ENCODE peak calls at places on chromosomes 13 and 19, in six cellular contexts. One of them, this sample, is unnamed. For H3K4me1, the result is how much of the 10 kb centered on the place peaks cover.

GRCh38 chr13:106561551-106562170 is 6.3 kb downstream of the ARGLU1 start:
- DNase-seq in Peyer's patch: no peak
- DNase-seq in psoas muscle: no peak
- DNase-seq in mesenchymal stem cell: peak
- DNase-seq in CD8-positive, alpha-beta T cell: peak
- DNase-seq in ascending aorta: no peak
- DNase-seq in this sample: peak

GRCh38 chr19:6260912-6261636 is 18.7 kb downstream of the MLLT1 start:
- DNase-seq in Peyer's patch: no peak
- DNase-seq in psoas muscle: no peak
- DNase-seq in mesenchymal stem cell: peak
- DNase-seq in CD8-positive, alpha-beta T cell: peak
- DNase-seq in ascending aorta: no peak
- DNase-seq in this sample: peak

GRCh38 chr13:102091231-102091630 is 310.6 kb downstream of the FGF14 start:
- DNase-seq in Peyer's patch: no peak
- DNase-seq in psoas muscle: no peak
- DNase-seq in mesenchymal stem cell: peak
- DNase-seq in CD8-positive, alpha-beta T cell: no peak
- DNase-seq in ascending aorta: no peak
- DNase-seq in this sample: no peak

GRCh38 chr19:6971366-6971765 is 49.9 kb downstream of the MBD3L2B start:
- DNase-seq in Peyer's patch: no peak
- DNase-seq in psoas muscle: no peak
- DNase-seq in mesenchymal stem cell: no peak
- DNase-seq in CD8-positive, alpha-beta T cell: no peak
- DNase-seq in ascending aorta: no peak
- DNase-seq in this sample: no peak

GRCh38 chr13:26601669-26602068 is 44.2 kb downstream of the WASF3 start:
- DNase-seq in Peyer's patch: no peak
- DNase-seq in psoas muscle: no peak
- DNase-seq in mesenchymal stem cell: peak
- DNase-seq in CD8-positive, alpha-beta T cell: no peak
- DNase-seq in ascending aorta: no peak
- DNase-seq in this sample: peak

GRCh38 chr19:35267818-35268545 is 780 bp upstream of the USF2 start:
- DNase-seq in Peyer's patch: peak
- DNase-seq in psoas muscle: peak
- DNase-seq in mesenchymal stem cell: peak
- DNase-seq in CD8-positive, alpha-beta T cell: peak
- DNase-seq in ascending aorta: peak
- DNase-seq in this sample: peak

GRCh38 chr19:43474986-43475705 is 9.7 kb upstream of the LYPD3 start:
- DNase-seq in Peyer's patch: peak
- DNase-seq in psoas muscle: peak
- DNase-seq in mesenchymal stem cell: peak
- DNase-seq in CD8-positive, alpha-beta T cell: peak
- DNase-seq in ascending aorta: peak
- DNase-seq in this sample: peak

GRCh38 chr13:59494560-59494970 is 669.2 kb downstream of the DIAPH3 start:
- DNase-seq in Peyer's patch: no peak
- DNase-seq in psoas muscle: no peak
- DNase-seq in mesenchymal stem cell: peak
- DNase-seq in CD8-positive, alpha-beta T cell: no peak
- DNase-seq in ascending aorta: no peak
- DNase-seq in this sample: peak

DNA sequence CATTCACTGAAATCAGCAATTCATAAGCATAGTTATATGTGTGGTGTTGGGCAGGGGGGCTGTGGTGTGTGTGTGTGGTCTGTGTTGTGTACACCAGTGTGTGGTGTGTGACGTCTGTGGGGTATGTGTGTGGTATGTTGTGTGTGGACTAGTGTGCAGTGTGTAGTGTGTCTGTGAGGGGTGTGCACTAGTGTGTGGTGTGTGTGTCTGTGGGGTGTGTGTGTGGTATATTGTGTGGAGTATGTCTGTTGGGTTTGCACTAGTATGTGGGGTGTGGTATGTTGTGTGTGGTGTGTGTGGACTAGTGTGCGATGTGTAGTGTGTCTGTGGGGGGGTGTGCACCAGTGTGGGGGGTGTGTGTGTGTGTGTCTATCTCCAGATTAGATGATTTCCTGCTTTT is 7.2 kb upstream of the CDC16 start:
- DNase-seq in Peyer's patch: no peak
- DNase-seq in psoas muscle: no peak
- DNase-seq in mesenchymal stem cell: no peak
- DNase-seq in CD8-positive, alpha-beta T cell: no peak
- DNase-seq in ascending aorta: no peak
- DNase-seq in this sample: no peak
- H3K4me1 ChIP-seq in Peyer's patch: under half
- H3K4me1 ChIP-seq in psoas muscle: under half
- H3K4me1 ChIP-seq in mesenchymal stem cell: under half
- H3K4me1 ChIP-seq in CD8-positive, alpha-beta T cell: under half
- H3K4me1 ChIP-seq in ascending aorta: under half
- H3K4me1 ChIP-seq in this sample: under half

GRCh38 chr19:1874554-1875185 is 10.6 kb downstream of the ABHD17A start:
- DNase-seq in Peyer's patch: no peak
- DNase-seq in psoas muscle: no peak
- DNase-seq in mesenchymal stem cell: peak
- DNase-seq in CD8-positive, alpha-beta T cell: no peak
- DNase-seq in ascending aorta: no peak
- DNase-seq in this sample: no peak
- H3K4me1 ChIP-seq in Peyer's patch: under half
- H3K4me1 ChIP-seq in psoas muscle: under half
- H3K4me1 ChIP-seq in mesenchymal stem cell: under half
- H3K4me1 ChIP-seq in CD8-positive, alpha-beta T cell: under half
- H3K4me1 ChIP-seq in ascending aorta: under half
- H3K4me1 ChIP-seq in this sample: under half

GRCh38 chr13:46640843-46641242 is 87.9 kb downstream of the LRCH1 start:
- DNase-seq in Peyer's patch: no peak
- DNase-seq in psoas muscle: no peak
- DNase-seq in mesenchymal stem cell: peak
- DNase-seq in CD8-positive, alpha-beta T cell: no peak
- DNase-seq in ascending aorta: peak
- DNase-seq in this sample: peak
- H3K4me1 ChIP-seq in Peyer's patch: under half
- H3K4me1 ChIP-seq in psoas muscle: under half
- H3K4me1 ChIP-seq in mesenchymal stem cell: under half
- H3K4me1 ChIP-seq in CD8-positive, alpha-beta T cell: under half
- H3K4me1 ChIP-seq in ascending aorta: under half
- H3K4me1 ChIP-seq in this sample: under half

DNA sequence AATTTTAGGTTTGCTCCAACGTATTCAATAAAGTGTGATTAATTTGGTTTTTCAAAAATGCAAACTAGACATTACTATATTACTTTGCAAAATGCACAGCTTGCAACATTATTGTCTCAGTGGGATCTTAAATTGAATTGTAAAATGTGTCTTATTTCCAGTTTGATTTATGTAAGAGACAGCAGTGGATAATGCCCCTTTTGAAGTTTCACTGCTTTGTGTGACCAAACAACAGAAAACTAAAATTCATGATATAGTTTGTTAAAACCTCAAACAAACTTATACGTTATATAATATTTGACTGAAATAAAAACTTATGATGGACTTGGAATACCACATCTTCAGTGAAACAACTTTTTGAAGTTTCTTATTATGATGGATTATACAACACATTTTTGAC is 279.8 kb downstream of the DACH1 start:
- DNase-seq in Peyer's patch: no peak
- DNase-seq in psoas muscle: no peak
- DNase-seq in mesenchymal stem cell: no peak
- DNase-seq in CD8-positive, alpha-beta T cell: no peak
- DNase-seq in ascending aorta: no peak
- DNase-seq in this sample: no peak
- H3K4me1 ChIP-seq in Peyer's patch: under half
- H3K4me1 ChIP-seq in psoas muscle: under half
- H3K4me1 ChIP-seq in mesenchymal stem cell: under half
- H3K4me1 ChIP-seq in CD8-positive, alpha-beta T cell: under half
- H3K4me1 ChIP-seq in ascending aorta: under half
- H3K4me1 ChIP-seq in this sample: under half

GRCh38 chr13:97257228-97257755 is 35.2 kb downstream of the MBNL2 start:
- DNase-seq in Peyer's patch: no peak
- DNase-seq in psoas muscle: no peak
- DNase-seq in mesenchymal stem cell: no peak
- DNase-seq in CD8-positive, alpha-beta T cell: no peak
- DNase-seq in ascending aorta: no peak
- DNase-seq in this sample: no peak

GRCh38 chr13:97255515-97255999 is 33.4 kb downstream of the MBNL2 start:
- DNase-seq in Peyer's patch: no peak
- DNase-seq in psoas muscle: no peak
- DNase-seq in mesenchymal stem cell: peak
- DNase-seq in CD8-positive, alpha-beta T cell: no peak
- DNase-seq in ascending aorta: no peak
- DNase-seq in this sample: no peak

GRCh38 chr13:97257800-97258799 is 36.0 kb downstream of the MBNL2 start:
- DNase-seq in Peyer's patch: no peak
- DNase-seq in psoas muscle: peak
- DNase-seq in mesenchymal stem cell: peak
- DNase-seq in CD8-positive, alpha-beta T cell: no peak
- DNase-seq in ascending aorta: peak
- DNase-seq in this sample: peak

GRCh38 chr13:97254809-97255208 is 32.7 kb downstream of the MBNL2 start:
- DNase-seq in Peyer's patch: no peak
- DNase-seq in psoas muscle: no peak
- DNase-seq in mesenchymal stem cell: peak
- DNase-seq in CD8-positive, alpha-beta T cell: no peak
- DNase-seq in ascending aorta: no peak
- DNase-seq in this sample: no peak

DNA sequence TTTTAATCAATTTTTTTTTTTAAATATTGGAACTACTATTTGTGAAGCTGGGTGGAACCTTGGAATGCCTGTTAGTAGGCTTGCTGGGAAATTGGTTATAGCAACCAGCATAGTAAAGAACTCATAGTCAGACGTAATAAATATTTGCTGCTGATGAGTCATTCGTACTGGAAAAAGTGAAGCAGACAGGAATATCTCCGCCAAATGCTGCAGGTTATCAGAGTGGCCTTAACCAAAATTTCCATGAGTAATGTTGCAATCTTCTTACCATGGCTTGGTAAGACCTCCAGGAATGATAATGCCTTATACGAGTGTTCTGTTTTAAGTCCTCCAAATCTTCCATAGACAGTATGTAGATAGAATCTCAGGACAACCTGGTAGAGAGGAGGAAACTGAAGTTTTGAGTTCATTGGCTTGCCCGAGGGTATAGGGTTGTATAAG is 34.2 kb downstream of the MBNL2 start:
- DNase-seq in Peyer's patch: no peak
- DNase-seq in psoas muscle: no peak
- DNase-seq in mesenchymal stem cell: peak
- DNase-seq in CD8-positive, alpha-beta T cell: no peak
- DNase-seq in ascending aorta: peak
- DNase-seq in this sample: peak
- H3K4me1 ChIP-seq in Peyer's patch: half or more
- H3K4me1 ChIP-seq in psoas muscle: half or more
- H3K4me1 ChIP-seq in mesenchymal stem cell: under half
- H3K4me1 ChIP-seq in CD8-positive, alpha-beta T cell: under half
- H3K4me1 ChIP-seq in ascending aorta: under half
- H3K4me1 ChIP-seq in this sample: half or more

GRCh38 chr13:79405831-79406596 is at the start of gene RBM26:
- DNase-seq in Peyer's patch: peak
- DNase-seq in psoas muscle: peak
- DNase-seq in mesenchymal stem cell: peak
- DNase-seq in CD8-positive, alpha-beta T cell: peak
- DNase-seq in ascending aorta: peak
- DNase-seq in this sample: peak

GRCh38 chr13:79406597-79406908 is 498 bp upstream of the RBM26 start:
- DNase-seq in Peyer's patch: no peak
- DNase-seq in psoas muscle: no peak
- DNase-seq in mesenchymal stem cell: no peak
- DNase-seq in CD8-positive, alpha-beta T cell: no peak
- DNase-seq in ascending aorta: no peak
- DNase-seq in this sample: no peak

GRCh38 chr13:79405501-79405830 is 589 bp downstream of the RBM26 start:
- DNase-seq in Peyer's patch: peak
- DNase-seq in psoas muscle: no peak
- DNase-seq in mesenchymal stem cell: peak
- DNase-seq in CD8-positive, alpha-beta T cell: peak
- DNase-seq in ascending aorta: no peak
- DNase-seq in this sample: peak

GRCh38 chr13:79409828-79410227 is 3.8 kb upstream of the RBM26 start:
- DNase-seq in Peyer's patch: no peak
- DNase-seq in psoas muscle: no peak
- DNase-seq in mesenchymal stem cell: no peak
- DNase-seq in CD8-positive, alpha-beta T cell: no peak
- DNase-seq in ascending aorta: no peak
- DNase-seq in this sample: no peak

DNA sequence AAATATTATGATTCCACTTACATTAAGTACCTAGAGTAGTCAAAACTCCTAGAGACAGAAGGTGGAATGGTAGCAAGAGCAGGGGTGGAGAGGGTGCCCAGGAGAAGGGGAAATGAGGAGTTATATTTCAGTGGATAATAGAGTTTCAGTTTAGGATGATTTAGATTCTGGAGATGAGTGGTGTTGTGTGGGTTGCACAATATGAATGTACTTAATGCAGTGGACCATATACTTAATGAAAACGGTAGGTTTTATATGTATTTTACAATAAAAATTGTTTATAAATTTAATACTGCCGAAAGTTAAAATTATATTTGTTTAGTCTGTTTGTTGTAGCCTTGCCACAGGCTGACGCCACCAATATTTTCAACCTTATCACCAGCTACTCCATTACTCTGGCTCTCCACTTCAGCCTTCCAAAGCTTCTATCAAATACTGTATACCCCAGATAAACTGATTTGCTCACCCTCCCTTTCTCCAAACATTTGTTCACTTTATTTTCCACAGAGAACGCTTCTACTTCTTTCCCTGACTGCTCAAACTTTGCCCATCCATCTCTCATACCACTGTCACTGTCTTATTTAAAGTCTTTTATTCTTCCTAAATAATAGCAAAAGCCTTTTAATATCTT is 1.4 kb upstream of the RBM26 start:
- DNase-seq in Peyer's patch: no peak
- DNase-seq in psoas muscle: no peak
- DNase-seq in mesenchymal stem cell: no peak
- DNase-seq in CD8-positive, alpha-beta T cell: no peak
- DNase-seq in ascending aorta: no peak
- DNase-seq in this sample: no peak
- H3K4me1 ChIP-seq in Peyer's patch: under half
- H3K4me1 ChIP-seq in psoas muscle: under half
- H3K4me1 ChIP-seq in mesenchymal stem cell: under half
- H3K4me1 ChIP-seq in CD8-positive, alpha-beta T cell: under half
- H3K4me1 ChIP-seq in ascending aorta: under half
- H3K4me1 ChIP-seq in this sample: under half

GRCh38 chr13:110129076-110129475 is 177.9 kb downstream of the COL4A1 start:
- DNase-seq in Peyer's patch: no peak
- DNase-seq in psoas muscle: no peak
- DNase-seq in mesenchymal stem cell: no peak
- DNase-seq in CD8-positive, alpha-beta T cell: no peak
- DNase-seq in ascending aorta: no peak
- DNase-seq in this sample: no peak
- H3K4me1 ChIP-seq in Peyer's patch: under half
- H3K4me1 ChIP-seq in psoas muscle: under half
- H3K4me1 ChIP-seq in mesenchymal stem cell: under half
- H3K4me1 ChIP-seq in CD8-positive, alpha-beta T cell: under half
- H3K4me1 ChIP-seq in ascending aorta: under half
- H3K4me1 ChIP-seq in this sample: under half

This sample was measured in endothelial cell of umbilical vein.